ENCODE peak calls at places on chromosomes 5 and 9, in nine cellular contexts. One of them, this sample, is unnamed.

GRCh38 chr5:117203584-117203983 is 629.0 kb upstream of the SEMA6A start:
- DNase-seq in T follicular helper cell: no peak
- DNase-seq in epithelial cell of prostate: no peak
- DNase-seq in B cell: no peak
- DNase-seq in T-helper 1 cell: no peak
- DNase-seq in hypothalamus: no peak
- DNase-seq in breast epithelium: no peak
- DNase-seq in tibial artery: no peak
- DNase-seq in right lobe of liver: no peak
- DNase-seq in this sample: no peak

GRCh38 chr9:23790341-23791260 is 35.4 kb downstream of the ELAVL2 start:
- DNase-seq in breast epithelium: no peak
- DNase-seq in B cell: no peak
- DNase-seq in hypothalamus: no peak
- DNase-seq in tibial artery: no peak
- DNase-seq in epithelial cell of prostate: no peak
- DNase-seq in T follicular helper cell: no peak
- DNase-seq in T-helper 1 cell: no peak
- DNase-seq in right lobe of liver: no peak
- DNase-seq in this sample: no peak

GRCh38 chr5:154038241-154038603 is 488 bp downstream of the FAM114A2 start:
- DNase-seq in epithelial cell of prostate: no peak
- DNase-seq in tibial artery: no peak
- DNase-seq in B cell: peak
- DNase-seq in T-helper 1 cell: peak
- DNase-seq in right lobe of liver: peak
- DNase-seq in breast epithelium: no peak
- DNase-seq in hypothalamus: no peak
- DNase-seq in T follicular helper cell: peak
- DNase-seq in this sample: peak

GRCh38 chr5:145294321-145294720 is 540.8 kb downstream of the PRELID2 start:
- DNase-seq in B cell: no peak
- DNase-seq in tibial artery: no peak
- DNase-seq in epithelial cell of prostate: no peak
- DNase-seq in T-helper 1 cell: no peak
- DNase-seq in breast epithelium: no peak
- DNase-seq in T follicular helper cell: no peak
- DNase-seq in hypothalamus: no peak
- DNase-seq in right lobe of liver: no peak
- DNase-seq in this sample: no peak

GRCh38 chr5:54991446-54991845 is 6.1 kb upstream of the ESM1 start:
- DNase-seq in breast epithelium: no peak
- DNase-seq in right lobe of liver: no peak
- DNase-seq in T follicular helper cell: no peak
- DNase-seq in hypothalamus: no peak
- DNase-seq in tibial artery: no peak
- DNase-seq in T-helper 1 cell: no peak
- DNase-seq in epithelial cell of prostate: no peak
- DNase-seq in B cell: no peak
- DNase-seq in this sample: no peak

GRCh38 chr9:138103111-138103823 is 225.7 kb downstream of the CACNA1B start:
- DNase-seq in right lobe of liver: no peak
- DNase-seq in breast epithelium: no peak
- DNase-seq in epithelial cell of prostate: no peak
- DNase-seq in tibial artery: no peak
- DNase-seq in T-helper 1 cell: no peak
- DNase-seq in B cell: no peak
- DNase-seq in hypothalamus: no peak
- DNase-seq in T follicular helper cell: no peak
- DNase-seq in this sample: no peak

GRCh38 chr9:114738581-114739316 is 56.8 kb upstream of the TEX48 start:
- DNase-seq in T follicular helper cell: peak
- DNase-seq in tibial artery: peak
- DNase-seq in right lobe of liver: peak
- DNase-seq in T-helper 1 cell: peak
- DNase-seq in hypothalamus: peak
- DNase-seq in epithelial cell of prostate: peak
- DNase-seq in breast epithelium: no peak
- DNase-seq in B cell: peak
- DNase-seq in this sample: peak

GRCh38 chr9:36486454-36486932 is 86.2 kb upstream of the MELK start:
- DNase-seq in epithelial cell of prostate: no peak
- DNase-seq in hypothalamus: no peak
- DNase-seq in right lobe of liver: no peak
- DNase-seq in breast epithelium: no peak
- DNase-seq in tibial artery: peak
- DNase-seq in B cell: no peak
- DNase-seq in T follicular helper cell: no peak
- DNase-seq in T-helper 1 cell: no peak
- DNase-seq in this sample: no peak

GRCh38 chr5:173582198-173583092 is 34.0 kb downstream of the BOD1 start:
- DNase-seq in T follicular helper cell: no peak
- DNase-seq in right lobe of liver: no peak
- DNase-seq in hypothalamus: no peak
- DNase-seq in T-helper 1 cell: no peak
- DNase-seq in epithelial cell of prostate: no peak
- DNase-seq in B cell: no peak
- DNase-seq in breast epithelium: no peak
- DNase-seq in tibial artery: no peak
- DNase-seq in this sample: no peak

GRCh38 chr5:33582417-33582816 is 141.7 kb downstream of the TARS1 start:
- DNase-seq in right lobe of liver: no peak
- DNase-seq in tibial artery: no peak
- DNase-seq in epithelial cell of prostate: no peak
- DNase-seq in T follicular helper cell: no peak
- DNase-seq in B cell: no peak
- DNase-seq in breast epithelium: no peak
- DNase-seq in T-helper 1 cell: no peak
- DNase-seq in hypothalamus: no peak
- DNase-seq in this sample: no peak

GRCh38 chr5:172379481-172379880 is 74.8 kb downstream of the SH3PXD2B start:
- DNase-seq in hypothalamus: no peak
- DNase-seq in breast epithelium: no peak
- DNase-seq in T-helper 1 cell: no peak
- DNase-seq in epithelial cell of prostate: no peak
- DNase-seq in T follicular helper cell: no peak
- DNase-seq in tibial artery: no peak
- DNase-seq in B cell: no peak
- DNase-seq in right lobe of liver: no peak
- DNase-seq in this sample: no peak

GRCh38 chr9:124355032-124355940 is 60.0 kb downstream of the PSMB7 start:
- DNase-seq in right lobe of liver: no peak
- DNase-seq in epithelial cell of prostate: no peak
- DNase-seq in breast epithelium: no peak
- DNase-seq in hypothalamus: no peak
- DNase-seq in T-helper 1 cell: no peak
- DNase-seq in tibial artery: no peak
- DNase-seq in T follicular helper cell: no peak
- DNase-seq in B cell: no peak
- DNase-seq in this sample: no peak

GRCh38 chr9:134699343-134699740 is 57.7 kb downstream of the COL5A1 start:
- DNase-seq in right lobe of liver: no peak
- DNase-seq in B cell: no peak
- DNase-seq in breast epithelium: no peak
- DNase-seq in hypothalamus: no peak
- DNase-seq in epithelial cell of prostate: no peak
- DNase-seq in T follicular helper cell: no peak
- DNase-seq in tibial artery: no peak
- DNase-seq in T-helper 1 cell: no peak
- DNase-seq in this sample: no peak

GRCh38 chr5:6833406-6833805 is 120.2 kb downstream of the TENT4A start:
- DNase-seq in breast epithelium: no peak
- DNase-seq in T-helper 1 cell: no peak
- DNase-seq in B cell: no peak
- DNase-seq in hypothalamus: no peak
- DNase-seq in right lobe of liver: no peak
- DNase-seq in T follicular helper cell: no peak
- DNase-seq in tibial artery: no peak
- DNase-seq in epithelial cell of prostate: no peak
- DNase-seq in this sample: no peak

GRCh38 chr9:80061940-80062339 is 490.2 kb downstream of the TLE4 start:
- DNase-seq in B cell: no peak
- DNase-seq in epithelial cell of prostate: no peak
- DNase-seq in right lobe of liver: no peak
- DNase-seq in hypothalamus: no peak
- DNase-seq in tibial artery: peak
- DNase-seq in breast epithelium: no peak
- DNase-seq in T-helper 1 cell: no peak
- DNase-seq in T follicular helper cell: no peak
- DNase-seq in this sample: no peak

This sample was measured in uterus.